ENCODE peak calls at places on chromosomes 7 and 10, in six cellular contexts. D, C, B, P, U and R are unnamed samples.

GRCh38 chr10:7787150-7787856 is 490 bp downstream of the KIN start:
- DNase-seq in D (no peak), C (no peak), B (peak; percentile 33), P (no peak), U (no peak), R (no peak)

GRCh38 chr7:70761711-70762328 is 370.1 kb upstream of the GALNT17 start:
- DNase-seq in D (no peak), C (no peak), B (no peak), P (no peak), U (no peak), R (no peak)

GRCh38 chr7:1666251-1666778 is 3.8 kb upstream of the ELFN1 start:
- DNase-seq in D (peak; percentile 4), C (peak; percentile 45), B (peak; percentile 69), P (peak; percentile 38), U (no peak), R (peak; percentile 99)

GRCh38 chr10:62885656-62886461 is 69.7 kb upstream of the EGR2 start:
- DNase-seq in D (no peak), C (no peak), B (peak; percentile 15), P (no peak), U (no peak), R (peak; percentile 35)

GRCh38 chr10:109891105-109891504 is 32.2 kb downstream of the XPNPEP1 start:
- DNase-seq in D (no peak), C (no peak), B (no peak), P (no peak), U (no peak), R (no peak)

GRCh38 chr7:39413866-39414668 is 152.1 kb upstream of the YAE1 start:
- DNase-seq in D (peak; percentile 49), C (peak; percentile 67), B (peak; percentile 13), P (peak; percentile 18), U (peak; percentile 35), R (peak; percentile 84)

GRCh38 chr7:91247497-91247896 is 16.7 kb upstream of the FZD1 start:
- DNase-seq in D (no peak), C (no peak), B (no peak), P (no peak), U (no peak), R (no peak)

GRCh38 chr7:150322833-150323681 is at the start of the genes ACTR3C and LRRC61:
- DNase-seq in D (peak; percentile 80), C (no peak), B (no peak), P (peak; percentile 96), U (peak; percentile 60), R (no peak)

GRCh38 chr7:102387064-102387463 is 9.1 kb upstream of the PRKRIP1 start:
- DNase-seq in D (no peak), C (no peak), B (no peak), P (no peak), U (no peak), R (no peak)

DNA sequence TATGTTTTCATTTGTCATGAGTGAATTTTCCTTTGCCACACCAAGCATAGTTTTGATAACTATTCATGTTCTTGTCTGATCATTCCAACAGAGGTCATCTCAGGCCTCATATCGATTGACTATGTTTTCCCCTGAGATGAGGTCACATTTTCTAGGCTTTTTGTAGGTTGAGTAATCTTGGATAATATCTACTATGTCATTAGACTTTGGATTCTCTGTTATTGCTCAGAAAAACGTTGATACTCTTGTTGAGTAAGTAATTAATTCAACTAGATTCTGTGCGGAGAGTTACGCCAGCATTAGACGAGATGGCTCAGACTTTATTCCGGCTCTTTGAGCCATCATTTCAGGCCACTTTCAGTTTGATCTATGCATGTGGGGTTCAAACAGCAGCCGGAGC is 57.7 kb downstream of the KLF6 start:
- DNase-seq in D (no peak), C (no peak), B (no peak), P (no peak), U (no peak), R (no peak)
- TF ChIP-seq POLR2A in D (no peak), C (no peak), B (no peak), P (no peak), U (no peak), R (no peak)

GRCh38 chr7:80135306-80136104 is 874 bp downstream of the GNAI1 start:
- DNase-seq in D (peak; percentile 16), C (no peak), B (peak; percentile 10), P (no peak), U (no peak), R (peak; percentile 24)

GRCh38 chr7:80133361-80134104 is 1.1 kb upstream of the GNAI1 start:
- DNase-seq in D (peak; percentile 32), C (no peak), B (no peak), P (no peak), U (no peak), R (no peak)

GRCh38 chr7:80134105-80134535 is 511 bp upstream of the GNAI1 start:
- DNase-seq in D (no peak), C (no peak), B (no peak), P (no peak), U (no peak), R (no peak)

GRCh38 chr7:80136276-80137045 is 1.8 kb downstream of the GNAI1 start:
- DNase-seq in D (no peak), C (no peak), B (no peak), P (no peak), U (no peak), R (no peak)

DNA sequence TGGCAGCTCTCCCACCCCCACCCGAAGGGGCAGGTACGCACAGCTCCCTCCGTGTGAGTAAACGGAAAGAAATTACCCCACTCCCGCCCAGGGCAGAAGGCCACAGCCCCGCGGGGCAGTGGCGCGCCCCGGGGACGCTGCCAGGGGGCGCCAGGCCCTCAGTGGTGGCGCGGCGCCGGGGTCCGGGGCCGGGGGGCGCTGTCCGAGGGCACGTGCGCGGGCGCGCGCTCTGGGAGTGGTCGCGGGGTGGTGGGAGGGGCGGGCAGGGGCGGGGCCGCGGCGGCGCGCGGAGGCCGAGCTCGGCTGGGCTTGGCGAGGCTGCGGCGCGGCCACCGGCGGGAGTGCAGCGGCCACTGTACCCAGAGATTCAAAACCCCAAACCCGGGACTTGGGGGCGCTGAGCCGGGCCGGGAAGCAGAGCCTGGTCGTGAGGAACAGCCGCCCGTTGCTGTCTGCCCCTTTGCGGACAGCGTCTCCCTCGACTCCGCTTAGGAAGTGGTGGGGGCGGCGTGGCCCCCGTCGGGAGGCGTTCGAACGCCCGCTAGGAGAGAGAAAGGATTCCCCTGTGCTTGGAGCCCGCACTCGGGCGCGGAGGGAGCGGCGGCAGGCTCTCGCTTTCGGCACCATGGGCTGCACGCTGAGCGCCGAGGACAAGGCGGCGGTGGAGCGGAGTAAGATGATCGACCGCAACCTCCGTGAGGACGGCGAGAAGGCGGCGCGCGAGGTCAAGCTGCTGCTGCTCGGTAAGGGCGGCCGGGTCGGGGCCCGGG is at the start of gene GNAI1:
- DNase-seq in D (peak; percentile 81), C (peak; percentile 84), B (peak; percentile 58), P (no peak), U (peak; percentile 66), R (peak; percentile 67)
- TF ChIP-seq POLR2A in D (peak; percentile 57), C (peak; percentile 44), B (peak; percentile 77), P (no peak), U (no peak), R (peak; percentile 89)

GRCh38 chr7:99408347-99409191 is at the start of the genes BUD31 and PDAP1:
- DNase-seq in D (peak; percentile 92), C (peak; percentile 97), B (peak; percentile 96), P (peak; percentile 92), U (peak; percentile 96), R (peak; percentile 94)
- TF ChIP-seq POLR2A in D (peak; percentile 95), C (peak; percentile 75), B (peak; percentile 86), P (peak; percentile 93), U (no peak), R (peak; percentile 83)

DNA sequence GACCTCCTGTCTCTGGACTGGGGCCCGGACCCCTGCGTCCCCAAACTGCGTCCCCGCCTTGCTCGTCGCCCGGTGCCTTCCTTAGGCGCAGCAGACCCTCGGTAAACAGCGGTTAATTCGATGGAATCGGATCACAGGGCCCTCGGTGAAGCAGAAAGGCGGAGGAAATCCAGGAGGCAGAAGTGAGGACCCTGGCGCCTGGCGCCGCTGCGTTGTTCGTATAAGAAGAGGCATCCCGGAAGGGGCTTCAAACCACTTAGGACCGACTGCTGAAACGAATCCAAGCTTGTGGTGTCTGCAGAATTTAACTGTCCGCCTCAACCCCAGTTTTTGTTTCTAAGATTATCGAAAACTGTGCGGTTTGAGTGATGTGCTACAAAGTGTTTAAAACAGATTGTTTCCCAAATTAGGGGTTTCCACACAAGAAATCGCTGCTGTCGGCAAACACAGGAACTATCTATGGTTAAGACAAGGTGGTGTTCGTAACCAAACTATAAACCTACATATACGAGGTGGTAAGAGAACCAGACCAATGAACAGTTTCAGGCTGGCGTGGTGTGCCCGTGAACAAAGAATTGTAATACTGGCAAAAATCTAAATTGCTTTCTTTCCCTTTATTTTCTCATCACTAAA is 760 bp upstream of the DGKI start:
- DNase-seq in D (no peak), C (no peak), B (no peak), P (no peak), U (no peak), R (no peak)
- TF ChIP-seq POLR2A in D (no peak), C (no peak), B (no peak), P (no peak), U (no peak), R (no peak)

GRCh38 chr7:20331231-20331880 is 656 bp downstream of the ITGB8 start:
- DNase-seq in D (peak; percentile 67), C (peak; percentile 69), B (no peak), P (no peak), U (peak; percentile 30), R (peak; percentile 43)

GRCh38 chr7:20330176-20330796 is 414 bp upstream of the ITGB8 start:
- DNase-seq in D (peak; percentile 91), C (peak; percentile 93), B (peak; percentile 47), P (peak; percentile 44), U (peak; percentile 90), R (peak; percentile 76)

GRCh38 chr7:20331912-20332317 is 1.2 kb downstream of the ITGB8 start:
- DNase-seq in D (no peak), C (no peak), B (no peak), P (no peak), U (no peak), R (no peak)

GRCh38 chr7:20329389-20330175 is 1.1 kb upstream of the ITGB8 start:
- DNase-seq in D (peak; percentile 79), C (peak; percentile 81), B (peak; percentile 81), P (peak; percentile 30), U (peak; percentile 57), R (peak; percentile 75)

DNA sequence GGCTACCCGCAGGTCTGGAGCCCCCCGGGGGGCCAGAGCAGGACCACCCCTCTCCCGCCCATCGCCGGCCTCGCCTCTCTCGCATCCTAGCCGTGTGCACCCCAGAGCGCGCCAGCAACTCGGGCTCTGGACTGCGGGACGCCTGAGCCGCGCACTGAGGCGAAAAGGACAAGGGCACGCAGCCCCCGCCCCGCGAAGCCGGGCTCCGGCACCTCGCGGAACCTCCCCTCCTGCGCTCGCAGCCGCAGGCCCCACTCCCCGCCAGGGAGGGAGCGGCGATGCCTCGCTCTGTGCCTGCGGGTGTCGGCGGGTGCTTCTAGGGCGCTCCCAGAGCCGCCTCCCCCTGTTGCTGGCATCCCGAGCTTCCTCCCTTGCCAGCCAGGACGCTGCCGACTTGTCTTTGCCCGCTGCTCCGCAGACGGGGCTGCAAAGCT is at the start of gene ITGB8:
- DNase-seq in D (peak; percentile 62), C (peak; percentile 78), B (peak; percentile 26), P (no peak), U (peak; percentile 35), R (peak; percentile 61)
- TF ChIP-seq POLR2A in D (peak; percentile 26), C (no peak), B (no peak), P (no peak), U (no peak), R (no peak)